ENCODE peak calls at places on chromosomes 16 and 17, in eight cellular contexts. W is left cardiac atrium; B is NCI-H146; S is frontal cortex; N is CD4-positive, CD25-positive, alpha-beta regulatory T cell; C is kidney epithelial cell; P is activated naive CD8-positive, alpha-beta T cell treated with anti-CD3 and anti-CD28 coated beads, Interleukin-2, amount 50 U/mL, for 16 hours; F is breast epithelium. A is an unnamed sample.

GRCh38 chr16:50414152-50414551 is 45.4 kb upstream of the BRD7 start:
- DNase-seq in W (no peak), B (no peak), S (no peak), N (no peak), C (no peak), P (no peak), F (no peak), A (no peak)

GRCh38 chr16:86874141-86874540 is 295.8 kb downstream of the FOXL1 start:
- DNase-seq in W (no peak), B (no peak), S (no peak), N (peak), C (no peak), P (no peak), F (no peak), A (no peak)

GRCh38 chr16:57178296-57178695 is 7.5 kb downstream of the PSME3IP1 start:
- DNase-seq in W (no peak), B (peak), S (no peak), N (no peak), C (no peak), P (no peak), F (no peak), A (no peak)

GRCh38 chr16:80583466-80583865 is 42.7 kb downstream of the DYNLRB2 start:
- DNase-seq in W (peak), B (no peak), S (no peak), N (no peak), C (no peak), P (no peak), F (no peak), A (no peak)

GRCh38 chr16:19559242-19559910 is 3.9 kb downstream of the VPS35L start:
- DNase-seq in W (no peak), B (peak), S (peak), N (peak), C (no peak), P (no peak), F (no peak), A (no peak)

GRCh38 chr17:65446043-65446442 is 115.4 kb downstream of the AXIN2 start:
- DNase-seq in W (no peak), B (no peak), S (no peak), N (no peak), C (no peak), P (no peak), F (no peak), A (no peak)

GRCh38 chr16:28219283-28219682 is 7.5 kb upstream of the XPO6 start:
- DNase-seq in W (no peak), B (peak), S (no peak), N (no peak), C (no peak), P (no peak), F (no peak), A (no peak)

GRCh38 chr17:81254955-81255717 is 16.0 kb downstream of the NDUFAF8 start:
- DNase-seq in W (peak), B (peak), S (peak), N (no peak), C (peak), P (no peak), F (peak), A (peak)

GRCh38 chr16:12678983-12679382 is 124.7 kb downstream of the CPPED1 start:
- DNase-seq in W (no peak), B (no peak), S (no peak), N (no peak), C (no peak), P (no peak), F (no peak), A (no peak)

GRCh38 chr17:66373944-66374817 is 71.8 kb downstream of the PRKCA start:
- DNase-seq in W (peak), B (peak), S (peak), N (peak), C (no peak), P (no peak), F (no peak), A (no peak)

GRCh38 chr17:7587831-7588230 is 2.1 kb downstream of the SOX15 start:
- DNase-seq in W (no peak), B (no peak), S (no peak), N (no peak), C (no peak), P (no peak), F (no peak), A (no peak)

GRCh38 chr16:84740596-84741071 is 40.8 kb downstream of the USP10 start:
- DNase-seq in W (no peak), B (no peak), S (no peak), N (no peak), C (no peak), P (no peak), F (no peak), A (no peak)

GRCh38 chr16:89052824-89053724 is 40.6 kb upstream of the ACSF3 start:
- DNase-seq in W (no peak), B (peak), S (peak), N (peak), C (no peak), P (no peak), F (peak), A (no peak)

GRCh38 chr16:7026639-7027038 is 306.0 kb upstream of the RBFOX1 start:
- DNase-seq in W (no peak), B (no peak), S (no peak), N (no peak), C (no peak), P (no peak), F (no peak), A (no peak)

GRCh38 chr17:77445030-77445907 is 304.5 kb downstream of the SEC14L1 start:
- DNase-seq in W (peak), B (no peak), S (no peak), N (peak), C (no peak), P (peak), F (no peak), A (no peak)

GRCh38 chr17:4708436-4708835 is 2.0 kb upstream of the ARRB2 start:
- DNase-seq in W (peak), B (peak), S (no peak), N (peak), C (no peak), P (peak), F (no peak), A (no peak)

GRCh38 chr17:41548844-41549595 is 20.9 kb upstream of the KRT19 start:
- DNase-seq in W (peak), B (peak), S (peak), N (peak), C (no peak), P (peak), F (peak), A (peak)

GRCh38 chr17:56441331-56441730 is 152.2 kb upstream of the NOG start:
- DNase-seq in W (peak), B (no peak), S (no peak), N (no peak), C (peak), P (no peak), F (no peak), A (no peak)

GRCh38 chr17:39937462-39937861 is 9.9 kb downstream of the LRRC3C start:
- DNase-seq in W (no peak), B (no peak), S (no peak), N (no peak), C (no peak), P (no peak), F (no peak), A (no peak)

GRCh38 chr16:14369734-14370598 is 260.1 kb downstream of the PARN start:
- DNase-seq in W (peak), B (no peak), S (no peak), N (peak), C (no peak), P (no peak), F (no peak), A (no peak)

GRCh38 chr17:34613064-34614019 is 34.0 kb downstream of the TMEM132E start:
- DNase-seq in W (no peak), B (no peak), S (no peak), N (no peak), C (no peak), P (no peak), F (no peak), A (no peak)

GRCh38 chr16:49542391-49542891 is 168.8 kb downstream of the C16orf78 start:
- DNase-seq in W (no peak), B (peak), S (no peak), N (no peak), C (no peak), P (no peak), F (no peak), A (no peak)

A was measured in upper lobe of right lung.